ENCODE peak calls at places on chromosome 17, in ten cellular contexts. O, K, Z, A, Q, T, Y, B, N and W are unnamed samples.

GRCh38 chr17:30809867-30810266 is 14.6 kb downstream of the CRLF3 start:
- DNase-seq in Q (no peak), Z (no peak), O (no peak), Y (no peak), T (no peak), B (no peak), N (no peak), A (no peak), K (no peak), W (no peak)

GRCh38 chr17:32494621-32495346 is 8.0 kb downstream of the CDK5R1 start:
- DNase-seq in B (no peak), O (no peak), N (no peak), A (no peak), Z (no peak), Y (no peak), T (no peak), Q (no peak), K (no peak), W (no peak)

GRCh38 chr17:77117415-77117814 is 23.4 kb upstream of the SEC14L1 start:
- DNase-seq in Q (no peak), K (no peak), Y (no peak), N (no peak), T (no peak), B (no peak), O (no peak), A (no peak), Z (no peak), W (no peak)

GRCh38 chr17:49572806-49573420 is 2.8 kb upstream of the NXPH3 start:
- DNase-seq in N (no peak), B (no peak), A (no peak), Q (no peak), Y (peak; percentile 33), Z (no peak), O (no peak), T (no peak), K (peak; percentile 51), W (no peak)

GRCh38 chr17:80408872-80409271 is 6.1 kb upstream of the ENDOV start:
- DNase-seq in K (no peak), Q (peak; percentile 42), T (no peak), Z (no peak), N (no peak), Y (peak; percentile 23), A (no peak), O (no peak), B (no peak), W (peak; percentile 13)

GRCh38 chr17:34363183-34363661 is at the start of gene CCL1:
- DNase-seq in T (no peak), K (no peak), Z (no peak), Y (no peak), B (no peak), O (no peak), N (no peak), Q (no peak), A (peak; percentile 89), W (no peak)

GRCh38 chr17:13642188-13642587 is 40.5 kb upstream of the HS3ST3A1 start:
- DNase-seq in A (no peak), Y (no peak), N (no peak), T (no peak), Z (no peak), B (no peak), Q (no peak), O (no peak), K (no peak), W (peak; percentile 3)

GRCh38 chr17:28524476-28525415 is 18.6 kb downstream of the FOXN1 start:
- DNase-seq in N (no peak), B (peak; percentile 30), T (no peak), Z (no peak), K (peak; percentile 80), A (no peak), Y (no peak), O (no peak), Q (peak; percentile 89), W (peak; percentile 43)

GRCh38 chr17:75549246-75550138 is 24.0 kb downstream of the LLGL2 start:
- DNase-seq in B (no peak), N (no peak), Z (peak; percentile 88), Q (peak; percentile 94), T (no peak), A (no peak), O (no peak), Y (no peak), K (peak; percentile 94), W (peak; percentile 83)